ENCODE peak calls at places on chromosome 18, in eight cellular contexts. A is HepG2, R is GM23338, G is HCT116, N is GM12878, P is upper lobe of left lung, C is K562, S is Panc1. U is an unnamed sample.
A peak's percentile ranks its signal among the peaks of the same experiment; 100 is the strongest.

GRCh38 chr18:78242796-78243195 is 736.8 kb upstream of the SALL3 start:
- ATAC-seq in S (no peak), R (no peak), P (peak; percentile 80), A (no peak), N (no peak), C (no peak), G (no peak), U (no peak)

GRCh38 chr18:49690307-49690706 is 123.0 kb downstream of the ACAA2 start:
- ATAC-seq in S (peak; percentile 41), N (peak; percentile 72), A (no peak), P (peak; percentile 63), C (no peak), R (no peak), G (no peak), U (no peak)

GRCh38 chr18:64380117-64380516 is 231.2 kb upstream of the LINC00305 start:
- ATAC-seq in A (no peak), S (no peak), G (no peak), P (no peak), N (peak; percentile 94), C (no peak), R (no peak), U (no peak)

GRCh38 chr18:3061581-3062416 is 48.9 kb upstream of the LPIN2 start:
- ATAC-seq in G (no peak), P (no peak), A (no peak), C (no peak), R (no peak), S (no peak), N (peak; percentile 66), U (no peak)

GRCh38 chr18:31683106-31683505 is 1.3 kb downstream of the B4GALT6 start:
- ATAC-seq in R (no peak), G (no peak), P (no peak), S (no peak), N (no peak), C (no peak), A (no peak), U (no peak)

GRCh38 chr18:68263481-68263880 is 451.4 kb downstream of the TMX3 start:
- ATAC-seq in A (no peak), P (no peak), S (no peak), G (no peak), R (no peak), N (no peak), C (no peak), U (no peak)

GRCh38 chr18:58394607-58395425 is 234.1 kb downstream of the ALPK2 start:
- ATAC-seq in C (no peak), G (no peak), N (no peak), S (no peak), A (peak; percentile 8), R (no peak), P (no peak), U (no peak)

GRCh38 chr18:53380063-53380639 is 844.3 kb downstream of the MBD2 start:
- ATAC-seq in P (no peak), R (peak; percentile 78), G (no peak), C (no peak), S (no peak), N (peak; percentile 86), A (peak; percentile 60), U (no peak)

GRCh38 chr18:6132751-6133368 is 237.5 kb upstream of the TMEM200C start:
- ATAC-seq in P (no peak), C (no peak), A (no peak), G (no peak), N (no peak), S (no peak), R (no peak), U (no peak)

GRCh38 chr18:41906528-41907256 is 48.3 kb upstream of the PIK3C3 start:
- ATAC-seq in P (peak; percentile 65), S (no peak), G (peak; percentile 40), R (peak; percentile 82), N (peak; percentile 97), A (peak; percentile 38), C (peak; percentile 75), U (no peak)

GRCh38 chr18:70380915-70381896 is 92.4 kb downstream of the SOCS6 start:
- ATAC-seq in P (no peak), S (peak; percentile 68), C (peak; percentile 89), G (peak; percentile 49), R (peak; percentile 60), A (peak; percentile 88), N (no peak), U (no peak)

GRCh38 chr18:12839057-12839525 is 44.9 kb downstream of the PTPN2 start:
- ATAC-seq in S (no peak), R (no peak), A (no peak), C (no peak), N (peak; percentile 88), G (no peak), P (peak; percentile 59), U (no peak)

GRCh38 chr18:27662537-27662936 is 477.4 kb upstream of the CHST9 start:
- ATAC-seq in S (no peak), R (no peak), G (no peak), C (no peak), A (no peak), N (no peak), P (no peak), U (no peak)

GRCh38 chr18:58978916-58979315 is 114.2 kb downstream of the ZNF532 start:
- ATAC-seq in G (no peak), N (no peak), P (no peak), A (no peak), S (no peak), R (no peak), C (no peak), U (no peak)

GRCh38 chr18:3066391-3067079 is 53.6 kb upstream of the LPIN2 start:
- ATAC-seq in S (no peak), C (no peak), N (no peak), A (no peak), R (no peak), G (no peak), P (no peak), U (no peak)

GRCh38 chr18:60010984-60011383 is 111.2 kb downstream of the PMAIP1 start:
- ATAC-seq in G (no peak), S (no peak), C (no peak), A (no peak), R (no peak), N (no peak), P (no peak), U (no peak)

GRCh38 chr18:23205980-23206379 is 70.7 kb downstream of the CABLES1 start:
- ATAC-seq in N (no peak), C (no peak), P (no peak), G (no peak), A (no peak), R (no peak), S (no peak), U (no peak)

GRCh38 chr18:23209031-23209430 is 73.7 kb downstream of the CABLES1 start:
- ATAC-seq in G (no peak), C (no peak), A (peak; percentile 65), N (no peak), P (no peak), R (no peak), S (peak; percentile 29), U (no peak)

GRCh38 chr18:23208600-23208999 is 73.3 kb downstream of the CABLES1 start:
- ATAC-seq in C (no peak), P (no peak), A (no peak), G (no peak), R (no peak), N (no peak), S (peak; percentile 22), U (no peak)

GRCh38 chr18:23207994-23208393 is 72.7 kb downstream of the CABLES1 start:
- ATAC-seq in R (no peak), N (no peak), G (no peak), S (no peak), C (no peak), P (no peak), A (no peak), U (no peak)

DNA sequence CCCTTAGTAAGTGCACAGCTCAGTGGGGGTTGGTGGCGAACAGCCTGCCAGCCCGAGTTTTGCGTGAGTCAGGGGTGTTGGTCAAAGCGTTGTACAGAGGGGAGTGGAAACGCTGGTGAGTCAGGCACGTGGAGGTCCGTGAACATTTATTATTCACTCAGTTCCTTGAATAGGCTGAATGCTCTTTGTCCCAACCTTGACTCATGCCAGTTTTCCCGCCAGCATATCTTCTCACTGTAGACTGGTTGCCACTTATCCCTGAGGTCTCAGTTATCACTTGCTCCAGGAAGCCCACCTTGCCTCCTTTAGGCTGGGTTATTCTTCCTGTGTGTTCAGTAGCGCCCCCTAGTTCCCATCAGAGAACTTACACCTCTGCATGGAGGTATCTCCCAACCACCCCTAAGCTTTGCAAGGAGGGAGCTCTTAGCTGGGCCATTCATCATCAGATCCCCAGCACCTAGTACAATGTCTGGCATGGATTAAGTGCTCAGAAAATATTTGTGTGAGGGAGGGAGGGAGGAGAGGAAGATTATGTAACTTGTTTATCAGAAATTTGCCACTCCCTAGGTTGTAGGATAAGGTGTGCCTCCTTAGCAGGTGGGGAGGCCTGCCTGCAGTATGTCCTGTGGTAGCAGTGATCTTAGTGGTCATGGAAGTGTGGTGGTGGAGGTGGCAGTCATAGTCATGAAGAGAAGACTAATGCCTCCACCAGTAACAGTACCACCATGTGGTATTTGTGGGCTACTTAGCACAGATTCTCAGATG is 72.1 kb downstream of the CABLES1 start:
- ATAC-seq in S (no peak), A (peak; percentile 54), N (peak; percentile 69), R (peak; percentile 93), G (peak; percentile 89), C (peak; percentile 90), P (no peak), U (no peak)
- H3K4me1 ChIP-seq in S (no peaks in the 10 kb centered on the region), A (peaks cover 5% of the 10 kb centered on the region), N (no peaks in the 10 kb centered on the region), R (no peaks in the 10 kb centered on the region), G (no peaks in the 10 kb centered on the region), C (no peaks in the 10 kb centered on the region), P (peaks cover 6% of the 10 kb centered on the region), U (no peaks in the 10 kb centered on the region)

GRCh38 chr18:11741505-11742145 is 52.6 kb downstream of the GNAL start:
- ATAC-seq in R (peak; percentile 75), A (peak; percentile 58), C (peak; percentile 88), S (no peak), P (no peak), G (peak; percentile 69), N (peak; percentile 64), U (no peak)
- TF ChIP-seq CTCF in R (peak; percentile 63), A (peak; percentile 51), C (peak; percentile 63), S (peak; percentile 77), P (peak; percentile 24), G (peak; percentile 70), N (peak; percentile 71), U (no peak)

DNA sequence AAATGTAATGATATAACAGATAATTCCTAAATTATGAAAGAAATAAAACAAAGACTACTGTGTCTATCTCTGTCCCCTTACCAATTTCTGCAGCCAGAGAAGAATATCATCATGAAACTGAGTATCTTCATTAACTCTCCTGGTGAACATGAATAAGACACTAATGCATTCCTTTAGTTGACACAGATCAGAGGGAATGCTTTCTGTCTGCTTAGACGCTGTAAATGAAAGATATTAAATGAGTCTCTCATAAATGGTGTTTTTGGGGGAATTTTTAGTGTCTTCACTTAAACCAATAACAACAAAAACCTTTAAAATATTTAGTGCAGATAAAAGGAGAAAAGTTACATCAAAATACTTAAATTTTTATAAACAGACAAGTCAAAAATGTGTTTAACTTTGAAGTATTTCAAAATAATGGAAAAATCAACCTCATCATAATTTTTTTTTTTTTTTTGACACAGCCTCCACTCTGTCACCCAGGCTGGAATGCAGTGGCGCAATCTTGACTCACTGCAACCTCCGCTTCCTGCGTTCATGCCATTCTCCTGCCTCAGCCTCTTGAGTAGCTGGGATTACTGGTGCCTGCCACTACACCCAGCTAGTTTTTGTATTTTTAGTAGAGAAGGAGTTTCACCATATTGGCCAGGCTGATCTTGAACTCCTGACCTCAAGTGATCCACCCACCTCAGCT is 16.0 kb downstream of the EPG5 start:
- ATAC-seq in N (no peak), G (peak; percentile 70), S (no peak), A (no peak), P (no peak), C (no peak), R (no peak), U (no peak)
- TF ChIP-seq POLR2AphosphoS5 in N (no peak), G (no peak), S (no peak), A (no peak), P (no peak), C (no peak), R (no peak), U (no peak)

GRCh38 chr18:22539045-22539444 is 121.3 kb upstream of the CTAGE1 start:
- ATAC-seq in N (no peak), A (no peak), P (peak; percentile 64), C (no peak), S (no peak), R (no peak), G (no peak), U (peak; percentile 66)
- H3K4me1 ChIP-seq in N (no peaks in the 10 kb centered on the region), A (peaks cover 8% of the 10 kb centered on the region), P (no peaks in the 10 kb centered on the region), C (no peaks in the 10 kb centered on the region), S (no peaks in the 10 kb centered on the region), R (no peaks in the 10 kb centered on the region), G (no peaks in the 10 kb centered on the region), U (no peaks in the 10 kb centered on the region)

U was measured in gastroesophageal sphincter.